ENCODE peak calls at places on chromosomes 7 and 10, in ten cellular contexts. B, L, D, Z, T, Q, P, I, M and U are unnamed samples.

GRCh38 chr7:48077438-48077837 is 11.6 kb upstream of the UPP1 start:
- DNase-seq in B (no peak), L (no peak), D (no peak), Z (no peak), T (no peak), Q (no peak), P (no peak), I (no peak), M (no peak), U (no peak)

GRCh38 chr7:107119376-107120100 is 49.3 kb upstream of the HBP1 start:
- DNase-seq in B (no peak), L (no peak), D (no peak), Z (no peak), T (no peak), Q (no peak), P (no peak), I (no peak), M (no peak), U (no peak)

GRCh38 chr10:32687116-32687515 is 241.2 kb downstream of the CCDC7 start:
- DNase-seq in B (no peak), L (no peak), D (no peak), Z (no peak), T (no peak), Q (no peak), P (no peak), I (no peak), M (no peak), U (no peak)

GRCh38 chr7:128056901-128057300 is 25.7 kb upstream of the LRRC4 start:
- DNase-seq in B (no peak), L (no peak), D (no peak), Z (no peak), T (no peak), Q (no peak), P (no peak), I (no peak), M (no peak), U (no peak)

GRCh38 chr7:55202150-55202913 is 162.8 kb upstream of the LANCL2 start:
- DNase-seq in B (no peak), L (no peak), D (no peak), Z (no peak), T (no peak), Q (no peak), P (no peak), I (no peak), M (no peak), U (no peak)

GRCh38 chr10:78981970-78982281 is 86.8 kb upstream of the ZMIZ1 start:
- DNase-seq in B (no peak), L (no peak), D (no peak), Z (no peak), T (no peak), Q (no peak), P (no peak), I (no peak), M (no peak), U (no peak)

GRCh38 chr7:55486991-55487390 is 85.3 kb downstream of the VOPP1 start:
- DNase-seq in B (no peak), L (no peak), D (no peak), Z (no peak), T (no peak), Q (no peak), P (no peak), I (peak; percentile 43), M (no peak), U (no peak)

GRCh38 chr10:124450010-124450782 is at the start of gene NKX1-2:
- DNase-seq in B (no peak), L (no peak), D (no peak), Z (no peak), T (no peak), Q (peak; percentile 73), P (peak; percentile 18), I (no peak), M (no peak), U (no peak)

GRCh38 chr10:131011936-131012640 is 299.4 kb downstream of the TCERG1L start:
- DNase-seq in B (no peak), L (no peak), D (no peak), Z (no peak), T (peak; percentile 41), Q (no peak), P (no peak), I (no peak), M (no peak), U (no peak)

GRCh38 chr7:29243777-29244655 is 49.4 kb downstream of the CHN2 start:
- DNase-seq in B (no peak), L (no peak), D (no peak), Z (no peak), T (no peak), Q (no peak), P (peak; percentile 29), I (no peak), M (peak; percentile 47), U (no peak)

GRCh38 chr7:39609462-39610149 is 13.8 kb upstream of the RALA start:
- DNase-seq in B (no peak), L (no peak), D (no peak), Z (no peak), T (peak; percentile 80), Q (peak; percentile 39), P (no peak), I (no peak), M (no peak), U (peak; percentile 43)

GRCh38 chr10:31926154-31926553 is 2.5 kb downstream of the ARHGAP12 start:
- DNase-seq in B (no peak), L (no peak), D (no peak), Z (no peak), T (no peak), Q (no peak), P (no peak), I (no peak), M (no peak), U (no peak)

DNA sequence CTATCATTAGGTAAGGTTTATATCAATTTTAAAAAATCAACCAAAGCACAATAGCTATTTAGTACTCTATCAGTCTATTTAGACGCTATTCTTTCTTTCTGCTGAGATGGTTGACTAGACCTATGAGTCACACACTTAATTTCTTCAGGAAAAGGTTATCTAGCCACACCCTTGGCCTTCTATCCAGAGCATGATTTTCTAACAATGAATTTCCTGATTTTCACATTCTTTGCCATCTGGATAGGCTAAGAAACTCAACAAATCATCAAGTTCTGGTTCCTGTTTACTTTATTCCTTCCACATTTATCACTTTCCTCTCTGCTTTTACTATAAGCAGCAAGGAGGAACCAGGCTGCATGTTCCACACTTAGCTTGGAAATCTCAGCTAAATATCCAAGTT is 8.1 kb downstream of the PRPS1L1 start:
- DNase-seq in B (no peak), L (no peak), D (no peak), Z (no peak), T (no peak), Q (no peak), P (peak; percentile 16), I (no peak), M (no peak), U (no peak)
- TF ChIP-seq POLR2A in B (no peak), L (no peak), D (no peak), Z (no peak), T (no peak), Q (no peak), P (no peak), I (no peak), M (no peak), U (no peak)

GRCh38 chr10:109881481-109881880 is 41.8 kb downstream of the XPNPEP1 start:
- DNase-seq in B (no peak), L (no peak), D (no peak), Z (peak; percentile 0), T (no peak), Q (no peak), P (no peak), I (no peak), M (no peak), U (no peak)

GRCh38 chr10:109883859-109884771 is 39.2 kb downstream of the XPNPEP1 start:
- DNase-seq in B (peak; percentile 86), L (peak; percentile 67), D (peak; percentile 79), Z (peak; percentile 58), T (peak; percentile 83), Q (peak; percentile 86), P (peak; percentile 88), I (peak; percentile 83), M (peak; percentile 34), U (peak; percentile 45)

GRCh38 chr10:109877546-109877945 is 45.8 kb downstream of the XPNPEP1 start:
- DNase-seq in B (no peak), L (no peak), D (no peak), Z (peak; percentile 16), T (no peak), Q (no peak), P (no peak), I (no peak), M (no peak), U (no peak)

GRCh38 chr10:109882251-109883057 is 40.9 kb downstream of the XPNPEP1 start:
- DNase-seq in B (no peak), L (no peak), D (no peak), Z (peak; percentile 17), T (no peak), Q (no peak), P (no peak), I (no peak), M (no peak), U (no peak)

DNA sequence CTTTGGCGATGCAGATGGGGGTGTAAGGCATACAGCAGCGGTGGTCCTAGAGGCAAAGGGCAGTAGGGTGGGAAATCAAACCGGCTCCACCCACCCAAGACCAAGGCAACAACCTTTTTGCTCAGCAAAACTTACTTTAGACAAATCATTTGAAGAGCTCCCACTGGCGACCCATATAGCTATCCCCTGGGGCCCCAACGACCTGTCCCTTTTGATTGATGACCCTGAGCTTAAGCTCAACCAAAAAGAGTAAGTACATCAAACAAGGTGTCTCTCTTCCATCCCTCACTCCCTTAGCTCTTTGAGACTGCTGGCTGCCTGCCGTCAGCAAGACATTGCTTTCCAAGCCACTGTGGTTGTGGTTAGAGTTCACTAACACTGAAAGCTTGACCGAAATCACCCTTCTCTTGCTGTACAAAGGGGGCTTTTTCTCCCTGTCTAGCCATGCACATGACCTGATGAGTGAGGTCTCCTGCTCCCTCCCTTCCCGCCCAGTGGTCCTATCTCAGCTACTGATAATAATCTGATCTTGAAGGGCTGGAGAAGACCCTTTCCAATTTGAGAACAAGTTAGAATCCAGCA is 42.3 kb downstream of the XPNPEP1 start:
- DNase-seq in B (no peak), L (no peak), D (no peak), Z (no peak), T (no peak), Q (no peak), P (no peak), I (no peak), M (no peak), U (no peak)
- TF ChIP-seq POLR2A in B (no peak), L (no peak), D (no peak), Z (no peak), T (no peak), Q (no peak), P (no peak), I (no peak), M (no peak), U (no peak)

DNA sequence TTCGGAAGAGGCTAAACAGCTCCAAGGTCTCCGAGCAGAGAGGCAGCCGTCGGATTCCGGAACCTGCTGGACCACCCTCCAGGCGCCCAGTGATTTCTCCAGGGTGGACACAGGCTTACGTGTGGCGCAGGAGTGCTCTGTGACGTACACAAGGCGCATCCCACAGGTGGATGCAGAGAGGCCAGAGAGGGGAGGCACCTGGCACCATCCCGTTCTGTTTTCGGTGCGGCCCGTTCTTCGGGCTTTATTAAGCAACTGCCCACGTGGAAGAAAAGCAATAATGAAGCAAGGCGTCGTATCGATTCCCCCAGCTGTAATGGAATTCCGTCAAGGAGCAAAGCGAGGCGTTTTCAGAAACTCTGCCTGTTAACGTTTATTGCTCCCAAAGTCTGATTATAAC is 163.6 kb downstream of the PTPRN2 start:
- DNase-seq in B (no peak), L (no peak), D (no peak), Z (no peak), T (no peak), Q (no peak), P (no peak), I (no peak), M (no peak), U (no peak)
- TF ChIP-seq POLR2A in B (no peak), L (no peak), D (no peak), Z (no peak), T (no peak), Q (no peak), P (no peak), I (no peak), M (no peak), U (no peak)

GRCh38 chr7:7642081-7642480 is 1.5 kb downstream of the UMAD1 start:
- DNase-seq in B (no peak), L (no peak), D (peak; percentile 61), Z (peak; percentile 75), T (no peak), Q (peak; percentile 24), P (no peak), I (no peak), M (no peak), U (no peak)
- TF ChIP-seq POLR2A in B (no peak), L (no peak), D (peak; percentile 45), Z (no peak), T (no peak), Q (no peak), P (no peak), I (no peak), M (no peak), U (no peak)